ENCODE peak calls at places on chromosome 2, in nine cellular contexts. B is amygdala; H is CD8-positive, alpha-beta T cell; N is stomach; X is GM04503; O is MCF 10A; K is NCI-H2081; J is dorsolateral prefrontal cortex; F is lung. C is an unnamed sample.

GRCh38 chr2:134501476-134502089 is 217.2 kb downstream of the TMEM163 start:
- DNase-seq in X (no peak), F (no peak), H (no peak), J (no peak), O (no peak), B (no peak), N (no peak), K (no peak), C (no peak)

GRCh38 chr2:228318218-228318617 is 136.7 kb upstream of the SPHKAP start:
- DNase-seq in H (no peak), N (no peak), K (no peak), B (no peak), O (peak; percentile 73), J (peak; percentile 30), F (no peak), X (no peak), C (no peak)

GRCh38 chr2:237859533-237860272 is at the start of gene RAMP1:
- DNase-seq in B (no peak), F (no peak), J (peak; percentile 36), K (no peak), H (no peak), N (no peak), X (no peak), O (no peak), C (no peak)

GRCh38 chr2:58283931-58284330 is 42.8 kb upstream of the FANCL start:
- DNase-seq in O (no peak), B (no peak), K (no peak), H (no peak), J (no peak), F (no peak), X (no peak), N (no peak), C (no peak)

GRCh38 chr2:238424313-238424700 is 2.4 kb upstream of the ASB1 start:
- DNase-seq in K (no peak), F (no peak), X (no peak), H (no peak), N (peak; percentile 9), B (no peak), O (no peak), J (no peak), C (no peak)

GRCh38 chr2:97354576-97354975 is 235.1 kb downstream of the ANKRD36B start:
- DNase-seq in O (no peak), N (no peak), H (no peak), F (no peak), J (no peak), B (no peak), K (no peak), X (no peak), C (no peak)

GRCh38 chr2:14944562-14945346 is 312.2 kb downstream of the LRATD1 start:
- DNase-seq in N (no peak), B (no peak), F (no peak), O (peak; percentile 69), H (no peak), K (peak; percentile 42), J (no peak), X (peak; percentile 1), C (peak; percentile 45)

GRCh38 chr2:128774320-128775063 is 455.8 kb upstream of the HS6ST1 start:
- DNase-seq in H (no peak), N (peak; percentile 22), J (no peak), B (no peak), K (no peak), F (no peak), X (no peak), O (peak; percentile 3), C (no peak)

GRCh38 chr2:239958366-239958765 is 66.8 kb downstream of the NDUFA10 start:
- DNase-seq in N (no peak), H (no peak), J (no peak), B (no peak), K (no peak), O (no peak), X (no peak), F (no peak), C (no peak)

GRCh38 chr2:40317756-40318155 is 134.1 kb downstream of the SLC8A1 start:
- DNase-seq in N (no peak), X (no peak), B (no peak), F (no peak), J (no peak), K (no peak), O (no peak), H (no peak), C (no peak)

GRCh38 chr2:207473866-207474251 is 55.9 kb upstream of the CREB1 start:
- DNase-seq in K (no peak), J (no peak), X (no peak), F (no peak), B (no peak), H (no peak), N (no peak), O (no peak), C (no peak)

GRCh38 chr2:231670892-231671616 is 37.3 kb upstream of the PTMA start:
- DNase-seq in K (peak; percentile 11), X (no peak), N (peak; percentile 42), F (no peak), H (no peak), O (no peak), B (no peak), J (no peak), C (no peak)

GRCh38 chr2:15159751-15160177 is 401.4 kb downstream of the NBAS start:
- DNase-seq in B (peak; percentile 6), K (peak; percentile 48), X (no peak), J (no peak), O (peak; percentile 64), H (no peak), N (no peak), F (no peak), C (peak; percentile 66)